ENCODE peak calls at places on chromosomes 12 and 14, in six cellular contexts. A is neural crest cell, V is AG10803, Z is RWPE2, P is cardiac fibroblast, M is fibroblast of lung. O is an unnamed sample.

GRCh38 chr12:4819654-4820053 is 90.1 kb upstream of the KCNA1 start:
- DNase-seq in A (no peak), V (peak; percentile 43), Z (no peak), P (no peak), M (no peak), O (peak; percentile 3)

GRCh38 chr12:66269757-66270383 is 32.4 kb upstream of the HELB start:
- DNase-seq in A (peak; percentile 1), V (peak; percentile 68), Z (no peak), P (peak; percentile 71), M (peak; percentile 68), O (peak; percentile 55)

GRCh38 chr12:58601529-58601928 is 318.8 kb downstream of the LRIG3 start:
- DNase-seq in A (no peak), V (no peak), Z (no peak), P (no peak), M (no peak), O (no peak)

GRCh38 chr12:28759334-28759733 is 389.7 kb upstream of the FAR2 start:
- DNase-seq in A (no peak), V (peak; percentile 12), Z (no peak), P (peak; percentile 81), M (peak; percentile 21), O (no peak)

GRCh38 chr12:56046027-56046780 is 4.5 kb downstream of the RPS26 start:
- DNase-seq in A (no peak), V (no peak), Z (no peak), P (no peak), M (no peak), O (peak; percentile 1)

GRCh38 chr12:13002301-13003097 is 2.4 kb upstream of the HEBP1 start:
- DNase-seq in A (no peak), V (no peak), Z (no peak), P (no peak), M (no peak), O (peak; percentile 58)

GRCh38 chr12:106138279-106138645 is 492 bp downstream of the NUAK1 start:
- DNase-seq in A (peak; percentile 27), V (no peak), Z (no peak), P (no peak), M (no peak), O (no peak)

GRCh38 chr12:85280984-85281946 is 1.2 kb downstream of the ALX1 start:
- DNase-seq in A (no peak), V (no peak), Z (no peak), P (peak; percentile 13), M (peak; percentile 39), O (no peak)

GRCh38 chr14:76091036-76091435 is 60.7 kb upstream of the GPATCH2L start:
- DNase-seq in A (no peak), V (peak; percentile 64), Z (no peak), P (peak; percentile 21), M (no peak), O (peak; percentile 7)

GRCh38 chr14:104973215-104974145 is 4.7 kb downstream of the AHNAK2 start:
- DNase-seq in A (no peak), V (peak; percentile 95), Z (peak; percentile 100), P (peak; percentile 96), M (peak; percentile 95), O (peak; percentile 95)

GRCh38 chr14:79179985-79180384 is 1009.8 kb downstream of the NRXN3 start:
- DNase-seq in A (no peak), V (no peak), Z (no peak), P (no peak), M (no peak), O (no peak)

GRCh38 chr12:120356567-120357030 is 12.4 kb downstream of the MSI1 start:
- DNase-seq in A (peak; percentile 72), V (peak; percentile 76), Z (peak; percentile 85), P (peak; percentile 87), M (peak; percentile 80), O (peak; percentile 76)

GRCh38 chr14:102481791-102482238 is 27.8 kb downstream of the ANKRD9 start:
- DNase-seq in A (no peak), V (no peak), Z (peak; percentile 75), P (peak; percentile 68), M (no peak), O (peak; percentile 66)

GRCh38 chr14:68741839-68742470 is 50.9 kb downstream of the ZFP36L1 start:
- DNase-seq in A (no peak), V (no peak), Z (no peak), P (no peak), M (no peak), O (no peak)

GRCh38 chr12:127125607-127126259 is 1141.2 kb upstream of the TMEM132C start:
- DNase-seq in A (no peak), V (peak; percentile 63), Z (peak; percentile 93), P (peak; percentile 99), M (peak; percentile 4), O (peak; percentile 91)

GRCh38 chr12:3204143-3204542 is 127.0 kb downstream of the TSPAN9 start:
- DNase-seq in A (no peak), V (no peak), Z (no peak), P (no peak), M (no peak), O (no peak)

GRCh38 chr12:78540621-78541336 is 323.8 kb upstream of the SYT1 start:
- DNase-seq in A (no peak), V (peak; percentile 12), Z (no peak), P (no peak), M (peak; percentile 67), O (no peak)

GRCh38 chr12:109728921-109729836 is 15.6 kb downstream of the FAM222A start:
- DNase-seq in A (no peak), V (no peak), Z (peak; percentile 38), P (no peak), M (no peak), O (no peak)

GRCh38 chr14:95452176-95452889 is 64.1 kb downstream of the SYNE3 start:
- DNase-seq in A (no peak), V (no peak), Z (no peak), P (peak; percentile 22), M (peak; percentile 14), O (no peak)

GRCh38 chr12:108583971-108584370 is 13.9 kb downstream of the TMEM119 start:
- DNase-seq in A (no peak), V (no peak), Z (no peak), P (no peak), M (no peak), O (no peak)

GRCh38 chr12:65895759-65896656 is 71.7 kb downstream of the HMGA2 start:
- DNase-seq in A (no peak), V (no peak), Z (no peak), P (no peak), M (no peak), O (no peak)

GRCh38 chr14:102920998-102921304 is 1.5 kb upstream of the AMN start:
- DNase-seq in A (no peak), V (no peak), Z (no peak), P (no peak), M (no peak), O (no peak)

GRCh38 chr12:115088995-115089841 is 405.2 kb upstream of the TBX3 start:
- DNase-seq in A (no peak), V (no peak), Z (no peak), P (no peak), M (no peak), O (no peak)

DNA sequence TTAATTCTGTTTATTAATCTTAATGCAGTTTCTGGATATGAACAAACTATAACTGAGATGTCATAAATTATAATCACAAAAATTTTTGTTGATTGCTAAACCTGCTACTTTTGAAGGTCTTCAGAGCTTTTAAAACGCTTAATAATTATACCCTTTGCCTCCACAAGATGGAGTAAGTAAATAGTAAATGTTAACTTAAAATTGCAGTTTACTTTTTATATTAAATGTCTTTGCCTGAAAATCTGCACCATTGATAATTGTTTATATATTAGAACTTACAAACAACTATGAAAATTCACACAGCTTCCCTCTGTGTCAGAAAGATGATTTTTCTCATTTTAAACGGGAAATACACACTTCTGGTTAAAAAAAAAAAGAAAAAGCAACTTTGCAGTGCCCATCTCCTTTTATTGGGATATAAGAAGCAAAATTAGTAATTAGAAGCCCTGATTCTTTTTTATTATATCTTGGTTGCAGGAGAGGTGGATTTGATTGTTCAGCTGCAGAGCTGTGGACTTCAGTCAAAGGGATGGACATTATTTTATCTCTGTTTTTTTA is 35.6 kb downstream of the SCFD1 start:
- DNase-seq in A (no peak), V (peak; percentile 11), Z (no peak), P (peak; percentile 24), M (peak; percentile 29), O (no peak)
- TF ChIP-seq CTCF in A (peak; percentile 62), V (peak; percentile 49), Z (peak; percentile 70), P (peak; percentile 26), M (peak; percentile 35), O (peak; percentile 71)

DNA sequence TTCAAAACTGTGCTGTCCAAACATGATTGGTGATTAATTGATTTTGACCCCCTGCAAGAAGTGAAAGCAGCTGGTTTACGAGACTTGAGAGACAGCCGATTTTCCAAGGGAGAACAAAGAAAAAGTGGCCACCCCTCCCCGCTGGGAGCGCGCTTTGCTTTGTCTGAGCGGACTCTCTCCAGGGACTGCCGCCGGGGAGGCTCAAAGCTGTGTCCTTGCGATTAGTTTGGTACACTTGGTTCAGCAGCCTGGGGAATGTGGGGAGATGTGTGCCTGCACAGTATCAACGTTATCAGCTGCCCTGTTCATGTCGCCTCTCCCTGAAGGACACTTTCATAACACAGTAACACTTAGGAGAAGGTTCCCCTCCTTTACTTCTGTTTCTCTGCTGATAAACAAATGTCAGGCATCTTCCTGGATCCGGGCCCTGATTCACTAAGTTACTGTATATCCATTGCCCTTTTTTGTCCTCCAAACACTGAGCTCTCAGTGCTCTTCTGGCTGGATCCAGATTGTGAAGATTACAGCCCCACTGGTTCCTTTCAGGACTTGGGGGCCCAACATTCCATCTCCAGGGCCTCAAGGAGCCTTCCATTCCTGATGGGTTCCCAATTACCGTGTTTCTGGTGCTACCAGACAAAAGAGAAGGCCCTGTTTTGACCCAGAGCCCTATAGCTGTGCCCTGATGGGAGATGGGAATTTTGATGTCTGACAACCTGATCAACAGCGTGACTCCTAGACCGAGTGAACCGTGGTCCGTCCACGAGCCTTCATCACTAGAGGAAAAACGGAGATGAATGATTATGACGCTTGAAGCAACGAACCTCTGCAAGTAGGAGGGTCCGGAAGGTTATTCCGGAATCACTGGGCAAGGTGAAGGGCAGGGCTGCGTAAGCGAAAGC is 31.7 kb upstream of the TUBA1C start:
- DNase-seq in A (peak; percentile 64), V (peak; percentile 31), Z (no peak), P (peak; percentile 62), M (peak; percentile 52), O (no peak)
- TF ChIP-seq CTCF in A (no peak), V (peak; percentile 9), Z (no peak), P (peak; percentile 40), M (peak; percentile 35), O (no peak)

GRCh38 chr14:106518054-106518943 is 991.9 kb downstream of the TMEM121 start:
- DNase-seq in A (no peak), V (no peak), Z (no peak), P (no peak), M (no peak), O (no peak)
- TF ChIP-seq CTCF in A (no peak), V (no peak), Z (no peak), P (no peak), M (no peak), O (no peak)

GRCh38 chr12:64451687-64452558 is at the start of gene TBK1:
- DNase-seq in A (peak; percentile 85), V (peak; percentile 83), Z (peak; percentile 82), P (peak; percentile 85), M (peak; percentile 86), O (peak; percentile 78)
- TF ChIP-seq CTCF in A (peak; percentile 39), V (no peak), Z (no peak), P (no peak), M (no peak), O (peak; percentile 40)